ENCODE peak calls at places on chromosomes 6 and 20, in ten cellular contexts. A is lower lobe of right lung; G is GM06990; H is astrocyte of the spinal cord; Q is mucosa of descending colon; S is CD4-positive, alpha-beta T cell; D is left lung; C is GM12864; V is CD8-positive, alpha-beta T cell; B is lower leg skin. Y is an unnamed sample.

GRCh38 chr20:44471481-44471882 is 4.2 kb upstream of the TTPAL start:
- DNase-seq in V (no peak), B (no peak), C (no peak), D (no peak), S (no peak), A (no peak), H (peak; percentile 43), Q (no peak), G (no peak), Y (peak; percentile 54)

GRCh38 chr6:44942201-44942600 is 385.9 kb upstream of the RUNX2 start:
- DNase-seq in C (no peak), G (no peak), Q (no peak), A (no peak), S (no peak), B (no peak), V (no peak), D (no peak), H (no peak), Y (no peak)

GRCh38 chr6:82894653-82895259 is 170.9 kb downstream of the UBE3D start:
- DNase-seq in H (no peak), D (no peak), G (no peak), Q (no peak), A (no peak), V (no peak), S (no peak), B (no peak), C (no peak), Y (no peak)

GRCh38 chr20:47603260-47603659 is 101.6 kb downstream of the NCOA3 start:
- DNase-seq in D (no peak), B (no peak), V (no peak), Q (no peak), G (no peak), S (no peak), H (no peak), C (no peak), A (no peak), Y (no peak)

GRCh38 chr6:51299649-51300380 is 481.1 kb downstream of the TFAP2B start:
- DNase-seq in V (no peak), H (no peak), Q (no peak), G (no peak), S (no peak), A (no peak), D (no peak), C (no peak), B (no peak), Y (no peak)

GRCh38 chr6:44373787-44374186 is 13.7 kb upstream of the CDC5L start:
- DNase-seq in S (no peak), B (no peak), D (no peak), C (no peak), G (no peak), Q (no peak), A (no peak), V (no peak), H (no peak), Y (no peak)

GRCh38 chr6:168088161-168089106 is 9.4 kb upstream of the FRMD1 start:
- DNase-seq in B (no peak), C (no peak), Q (peak; percentile 78), A (peak; percentile 20), S (no peak), D (peak; percentile 65), H (peak; percentile 19), G (no peak), V (no peak), Y (peak; percentile 25)

GRCh38 chr6:55239099-55239498 is 64.8 kb downstream of the HCRTR2 start:
- DNase-seq in G (no peak), V (no peak), S (no peak), D (no peak), H (peak; percentile 18), C (no peak), Q (no peak), A (no peak), B (no peak), Y (no peak)

DNA sequence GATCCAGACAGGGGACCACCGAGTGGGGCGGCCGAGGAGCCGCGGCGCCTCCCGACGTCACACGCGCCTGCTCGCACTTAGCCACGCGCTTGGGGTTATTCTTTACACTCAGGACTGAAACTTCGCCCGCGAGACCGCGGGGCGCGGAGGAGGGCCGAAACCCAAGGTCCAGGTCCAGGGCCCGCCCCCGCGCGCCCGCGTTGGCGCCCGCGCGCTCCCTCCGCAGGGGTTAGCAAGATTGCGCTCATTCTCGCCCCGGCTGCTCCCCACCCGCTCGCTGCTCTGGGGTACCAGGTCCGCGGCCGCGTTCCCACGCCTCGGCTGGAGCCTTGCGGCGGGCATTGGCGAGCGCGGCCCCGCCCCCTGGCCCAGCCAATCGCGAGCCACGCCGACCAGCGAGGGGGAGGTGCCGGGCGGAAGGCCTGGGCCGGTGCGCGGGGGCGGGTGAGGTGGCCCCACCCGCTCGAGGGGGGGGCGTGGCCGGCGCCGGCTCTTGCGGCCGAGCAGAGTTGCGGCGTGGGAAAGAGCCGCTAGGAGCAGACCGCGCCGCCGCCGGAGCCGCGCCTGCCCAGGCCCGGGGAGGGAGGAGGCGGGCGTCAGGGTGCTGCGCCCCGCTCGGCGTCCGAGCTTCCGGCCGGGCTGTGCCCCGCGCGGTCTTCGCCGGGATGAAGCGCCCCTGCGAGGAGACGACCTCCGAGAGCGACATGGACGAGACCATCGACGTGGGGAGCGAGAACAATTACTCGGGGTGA is at the start of gene HEY2:
- DNase-seq in H (peak; percentile 91), G (peak; percentile 91), A (peak; percentile 94), B (peak; percentile 97), S (peak; percentile 75), C (no peak), D (peak; percentile 99), Q (peak; percentile 91), V (peak; percentile 54), Y (peak; percentile 60)
- TF ChIP-seq CTCF in H (no peak), G (no peak), A (no peak), B (no peak), S (peak; percentile 16), C (no peak), D (peak; percentile 44), Q (no peak), V (no peak), Y (peak; percentile 13)

GRCh38 chr6:120405947-120406346 is 928.3 kb downstream of the TBC1D32 start:
- DNase-seq in V (no peak), G (no peak), S (no peak), Q (no peak), A (no peak), C (no peak), D (no peak), B (no peak), H (no peak), Y (no peak)
- TF ChIP-seq CTCF in V (no peak), G (no peak), S (no peak), Q (no peak), A (no peak), C (no peak), D (no peak), B (no peak), H (peak; percentile 28), Y (no peak)

GRCh38 chr6:146891615-146892265 is 293.0 kb downstream of the ADGB start:
- DNase-seq in G (no peak), Q (no peak), S (no peak), A (no peak), V (no peak), D (no peak), B (no peak), H (peak; percentile 43), C (no peak), Y (no peak)
- TF ChIP-seq CTCF in G (no peak), Q (no peak), S (no peak), A (no peak), V (no peak), D (no peak), B (no peak), H (no peak), C (no peak), Y (no peak)

GRCh38 chr6:15327271-15327670 is 81.4 kb downstream of the JARID2 start:
- DNase-seq in B (no peak), Q (peak; percentile 72), S (peak; percentile 36), G (peak; percentile 59), C (no peak), H (no peak), A (no peak), D (no peak), V (no peak), Y (no peak)
- TF ChIP-seq CTCF in B (no peak), Q (no peak), S (peak; percentile 15), G (peak; percentile 52), C (peak; percentile 45), H (peak; percentile 20), A (no peak), D (peak; percentile 9), V (peak; percentile 41), Y (no peak)

GRCh38 chr6:133568970-133569889 is 319.7 kb upstream of the TCF21 start:
- DNase-seq in V (no peak), Q (peak; percentile 21), B (peak; percentile 72), H (peak; percentile 82), D (no peak), A (no peak), G (no peak), S (no peak), C (no peak), Y (peak; percentile 82)
- TF ChIP-seq CTCF in V (peak; percentile 43), Q (peak; percentile 21), B (no peak), H (peak; percentile 97), D (peak; percentile 62), A (peak; percentile 68), G (peak; percentile 70), S (peak; percentile 77), C (peak; percentile 67), Y (peak; percentile 97)